ENCODE peak calls at places on chromosomes 12 and 14, in five cellular contexts. X, F, V, D and R are unnamed samples.

GRCh38 chr12:105317942-105318614 is 12.4 kb upstream of the C12orf75 start:
- DNase-seq in X (no peak), F (no peak), V (no peak), D (peak), R (peak)

GRCh38 chr12:48978291-48978740 is at the start of gene WNT1:
- DNase-seq in X (no peak), F (no peak), V (no peak), D (no peak), R (no peak)

GRCh38 chr12:124078800-124079199 is 105.8 kb downstream of the ZNF664 start:
- DNase-seq in X (no peak), F (no peak), V (no peak), D (no peak), R (no peak)

GRCh38 chr14:22882529-22883190 is 362 bp upstream of the REM2 start:
- DNase-seq in X (peak), F (no peak), V (no peak), D (peak), R (peak)

GRCh38 chr12:19002192-19002591 is 127.3 kb upstream of the PLEKHA5 start:
- DNase-seq in X (no peak), F (no peak), V (no peak), D (peak), R (no peak)

GRCh38 chr14:96088131-96088880 is 49.1 kb downstream of the C14orf132 start:
- DNase-seq in X (no peak), F (no peak), V (no peak), D (no peak), R (no peak)

GRCh38 chr12:40233741-40234367 is 9.1 kb downstream of the LRRK2 start:
- DNase-seq in X (no peak), F (no peak), V (no peak), D (no peak), R (no peak)

GRCh38 chr12:6533653-6534157 is 612 bp upstream of the GAPDH start:
- DNase-seq in X (peak), F (peak), V (no peak), D (peak), R (peak)

GRCh38 chr12:122363782-122364181 is 58.7 kb downstream of the CLIP1 start:
- DNase-seq in X (no peak), F (no peak), V (no peak), D (no peak), R (no peak)

GRCh38 chr14:103186241-103186835 is 63.1 kb downstream of the TNFAIP2 start:
- DNase-seq in X (no peak), F (no peak), V (no peak), D (no peak), R (no peak)

GRCh38 chr12:62522984-62523383 is 56.4 kb downstream of the MON2 start:
- DNase-seq in X (no peak), F (no peak), V (no peak), D (peak), R (no peak)

GRCh38 chr12:15522574-15523187 is 200.4 kb downstream of the PTPRO start:
- DNase-seq in X (peak), F (no peak), V (no peak), D (peak), R (peak)

GRCh38 chr14:89651805-89652204 is 234.8 kb upstream of the FOXN3 start:
- DNase-seq in X (no peak), F (no peak), V (no peak), D (no peak), R (no peak)

GRCh38 chr14:50000215-50001145 is 107.6 kb downstream of the ARF6 start:
- DNase-seq in X (no peak), F (peak), V (peak), D (peak), R (no peak)

GRCh38 chr12:53336137-53336785 is at the start of gene SP7:
- DNase-seq in X (no peak), F (no peak), V (no peak), D (no peak), R (no peak)

GRCh38 chr14:55867726-55868125 is 250.5 kb upstream of the PELI2 start:
- DNase-seq in X (no peak), F (no peak), V (no peak), D (no peak), R (no peak)

GRCh38 chr12:116759783-116760581 is 21.9 kb downstream of the RNFT2 start:
- DNase-seq in X (no peak), F (no peak), V (peak), D (no peak), R (no peak)

GRCh38 chr12:66269757-66270383 is 32.4 kb upstream of the HELB start:
- DNase-seq in X (no peak), F (no peak), V (no peak), D (peak), R (peak)

GRCh38 chr12:87157791-87158190 is 871.4 kb downstream of the C12orf50 start:
- DNase-seq in X (no peak), F (no peak), V (no peak), D (peak), R (no peak)

GRCh38 chr14:103205541-103205906 is 82.3 kb downstream of the TNFAIP2 start:
- DNase-seq in X (no peak), F (no peak), V (no peak), D (no peak), R (no peak)

GRCh38 chr14:93231129-93231979 is 24.3 kb downstream of the UBR7 start:
- DNase-seq in X (peak), F (no peak), V (no peak), D (peak), R (no peak)

GRCh38 chr12:11719678-11720099 is 70.2 kb downstream of the ETV6 start:
- DNase-seq in X (no peak), F (no peak), V (no peak), D (peak), R (no peak)

GRCh38 chr12:72673853-72674252 is 401.7 kb downstream of the TRHDE start:
- DNase-seq in X (no peak), F (no peak), V (no peak), D (no peak), R (no peak)

GRCh38 chr14:58864751-58865519 is 227.2 kb downstream of the DACT1 start:
- DNase-seq in X (no peak), F (no peak), V (no peak), D (peak), R (no peak)